ENCODE peak calls at places on chromosomes 5 and 9, in ten cellular contexts. L is choroid plexus epithelial cell, X is K562, D is astrocyte, Z is BJ, J is heart left ventricle, G is GM12865, O is fibroblast of pulmonary artery, H is tibial nerve, Y is coronary artery. T is an unnamed sample.

GRCh38 chr9:114280636-114281315 is 42.1 kb upstream of the ORM1 start:
- DNase-seq in L (no peak), X (no peak), D (no peak), Z (peak), J (peak), G (no peak), O (no peak), H (no peak), Y (peak), T (peak)

GRCh38 chr9:15824310-15824709 is 271.5 kb downstream of the CCDC171 start:
- DNase-seq in L (peak), X (no peak), D (no peak), Z (no peak), J (no peak), G (no peak), O (peak), H (no peak), Y (no peak), T (peak)

GRCh38 chr9:11128156-11128555 is 515.4 kb upstream of the PTPRD start:
- DNase-seq in L (no peak), X (no peak), D (no peak), Z (no peak), J (no peak), G (no peak), O (no peak), H (no peak), Y (no peak), T (no peak)

GRCh38 chr9:114503009-114503408 is 2.3 kb downstream of the WHRN start:
- DNase-seq in L (no peak), X (no peak), D (no peak), Z (no peak), J (no peak), G (no peak), O (no peak), H (no peak), Y (no peak), T (no peak)

GRCh38 chr5:95334900-95335538 is 50.1 kb upstream of the MCTP1 start:
- DNase-seq in L (no peak), X (no peak), D (no peak), Z (no peak), J (no peak), G (no peak), O (no peak), H (no peak), Y (no peak), T (no peak)

GRCh38 chr9:105656131-105656921 is 5.9 kb upstream of the TAL2 start:
- DNase-seq in L (no peak), X (peak), D (no peak), Z (no peak), J (peak), G (peak), O (no peak), H (no peak), Y (no peak), T (no peak)

GRCh38 chr9:106622148-106622547 is 240.8 kb upstream of the ZNF462 start:
- DNase-seq in L (no peak), X (no peak), D (no peak), Z (no peak), J (no peak), G (no peak), O (no peak), H (no peak), Y (no peak), T (no peak)

GRCh38 chr5:173530547-173530946 is 85.9 kb downstream of the BOD1 start:
- DNase-seq in L (peak), X (no peak), D (no peak), Z (no peak), J (no peak), G (peak), O (no peak), H (no peak), Y (no peak), T (no peak)

GRCh38 chr5:1409386-1410110 is 35.7 kb downstream of the SLC6A3 start:
- DNase-seq in L (peak), X (peak), D (peak), Z (no peak), J (no peak), G (peak), O (peak), H (no peak), Y (no peak), T (no peak)

GRCh38 chr5:88826959-88827585 is 55.9 kb downstream of the MEF2C start:
- DNase-seq in L (peak), X (peak), D (peak), Z (peak), J (peak), G (peak), O (peak), H (peak), Y (no peak), T (peak)

GRCh38 chr5:88829773-88830172 is 53.2 kb downstream of the MEF2C start:
- DNase-seq in L (no peak), X (no peak), D (no peak), Z (no peak), J (no peak), G (no peak), O (no peak), H (no peak), Y (no peak), T (no peak)

GRCh38 chr5:88827997-88828396 is 55.0 kb downstream of the MEF2C start:
- DNase-seq in L (no peak), X (no peak), D (peak), Z (no peak), J (no peak), G (no peak), O (no peak), H (no peak), Y (no peak), T (no peak)

GRCh38 chr5:88830567-88830966 is 52.4 kb downstream of the MEF2C start:
- DNase-seq in L (no peak), X (no peak), D (peak), Z (no peak), J (no peak), G (peak), O (no peak), H (no peak), Y (no peak), T (no peak)

DNA sequence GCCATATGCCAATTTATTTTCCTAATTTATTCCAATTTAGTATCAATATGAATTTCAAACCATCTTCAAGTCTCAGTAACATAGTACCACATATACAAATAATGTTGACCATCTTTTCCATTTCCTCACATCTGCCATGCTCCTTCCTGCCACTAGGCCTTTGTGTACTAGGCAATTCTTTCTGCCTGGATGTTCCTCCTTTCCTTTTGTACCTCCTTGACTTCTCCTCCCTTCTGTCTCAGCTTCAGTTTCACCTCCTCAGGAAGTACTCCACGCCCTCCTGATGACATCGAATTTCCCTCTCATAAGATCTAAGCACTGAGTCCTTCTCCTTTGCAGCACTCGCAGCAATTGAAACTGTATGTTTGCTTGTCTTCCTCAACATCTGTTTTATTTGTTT is 53.9 kb downstream of the MEF2C start:
- DNase-seq in L (no peak), X (peak), D (no peak), Z (no peak), J (no peak), G (peak), O (peak), H (no peak), Y (no peak), T (no peak)
- TF ChIP-seq CTCF in L (peak), X (peak), D (peak), Z (no peak), J (no peak), G (peak), O (peak), H (peak), Y (no peak), T (peak)

DNA sequence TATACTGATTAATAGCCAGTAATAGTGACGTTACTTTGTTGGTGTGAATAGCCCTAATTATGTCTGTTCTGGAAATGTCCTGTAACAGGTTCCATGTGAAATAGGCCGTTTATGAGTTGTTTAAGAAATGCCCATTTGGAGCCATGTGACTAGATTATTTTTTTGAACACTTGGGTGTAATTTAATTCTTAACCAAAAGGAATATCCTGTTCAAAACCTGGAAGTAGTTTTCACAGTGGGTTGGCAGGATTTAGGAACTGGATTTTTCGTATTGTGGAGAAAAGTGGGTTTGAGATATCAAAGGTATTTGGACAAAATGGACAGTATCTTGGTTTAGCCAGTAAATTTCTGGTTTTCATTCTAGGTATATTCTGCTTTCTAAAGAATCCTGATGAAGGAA is 1.3 kb downstream of the TENT2 start:
- DNase-seq in L (peak), X (no peak), D (no peak), Z (no peak), J (no peak), G (no peak), O (no peak), H (no peak), Y (no peak), T (no peak)
- H3K4me3 ChIP-seq in L (peak), X (peak), D (peak), Z (peak), J (peak), G (peak), O (peak), H (peak), Y (peak), T (peak)

GRCh38 chr5:80125962-80126480 is 90.9 kb downstream of the THBS4 start:
- DNase-seq in L (peak), X (no peak), D (peak), Z (peak), J (no peak), G (peak), O (peak), H (peak), Y (no peak), T (peak)
- TF ChIP-seq CTCF in L (peak), X (no peak), D (peak), Z (no peak), J (no peak), G (peak), O (no peak), H (peak), Y (no peak), T (peak)

GRCh38 chr9:96382175-96382574 is 1.3 kb downstream of the SLC35D2 start:
- DNase-seq in L (no peak), X (no peak), D (no peak), Z (no peak), J (no peak), G (no peak), O (peak), H (no peak), Y (no peak), T (peak)
- H3K4me3 ChIP-seq in L (no peak), X (no peak), D (no peak), Z (no peak), J (no peak), G (no peak), O (peak), H (peak), Y (peak), T (no peak)